ENCODE peak calls at places on chromosomes 13 and 19, in six cellular contexts. X is HFFc6; H is endothelial cell; T is stimulated activated CD4-positive, alpha-beta T cell treated with anti-CD3 and anti-CD28 coated beads, Interleukin-2, amount 100 ng/mL, for 24 hours; G is caudate nucleus; S is H1. F is an unnamed sample.

GRCh38 chr19:3783660-3784584 is 2.3 kb downstream of the MATK start:
- DNase-seq in X (no peak), H (peak), T (peak), G (no peak), S (no peak), F (no peak)

GRCh38 chr19:34366670-34367423 is 1.9 kb downstream of the GPI start:
- DNase-seq in X (peak), H (no peak), T (no peak), G (no peak), S (no peak), F (no peak)

GRCh38 chr19:1105873-1106840 is 2.4 kb downstream of the GPX4 start:
- DNase-seq in X (no peak), H (no peak), T (no peak), G (no peak), S (no peak), F (no peak)

GRCh38 chr13:99496322-99497142 is 4.7 kb upstream of the TM9SF2 start:
- DNase-seq in X (peak), H (no peak), T (peak), G (no peak), S (no peak), F (no peak)

GRCh38 chr13:19618925-19619324 is 14.5 kb upstream of the MPHOSPH8 start:
- DNase-seq in X (peak), H (peak), T (no peak), G (no peak), S (no peak), F (no peak)

GRCh38 chr19:34145741-34146202 is 26.5 kb upstream of the LSM14A start:
- DNase-seq in X (peak), H (peak), T (peak), G (peak), S (no peak), F (no peak)

GRCh38 chr13:21671793-21672680 is 1.2 kb downstream of the FGF9 start:
- DNase-seq in X (no peak), H (no peak), T (no peak), G (no peak), S (no peak), F (no peak)

GRCh38 chr13:111626371-111627305 is 306.2 kb downstream of the TEX29 start:
- DNase-seq in X (no peak), H (no peak), T (no peak), G (no peak), S (no peak), F (no peak)

GRCh38 chr19:32830231-32831014 is 39.1 kb downstream of the SLC7A9 start:
- DNase-seq in X (peak), H (no peak), T (no peak), G (no peak), S (no peak), F (no peak)

GRCh38 chr13:113599396-113599795 is 14.8 kb downstream of the TFDP1 start:
- DNase-seq in X (no peak), H (no peak), T (no peak), G (no peak), S (no peak), F (no peak)

GRCh38 chr19:2733930-2734588 is 5.8 kb downstream of the SLC39A3 start:
- DNase-seq in X (no peak), H (no peak), T (no peak), G (no peak), S (no peak), F (no peak)

GRCh38 chr19:1646149-1646930 is 6.1 kb downstream of the TCF3 start:
- DNase-seq in X (no peak), H (no peak), T (no peak), G (no peak), S (no peak), F (no peak)

GRCh38 chr19:29858621-29859020 is 46.8 kb downstream of the CCNE1 start:
- DNase-seq in X (no peak), H (no peak), T (no peak), G (no peak), S (no peak), F (no peak)

GRCh38 chr13:98278068-98278619 is 101.1 kb upstream of the RNF113B start:
- DNase-seq in X (no peak), H (no peak), T (no peak), G (no peak), S (no peak), F (no peak)

GRCh38 chr19:8517551-8518442 is 3.8 kb upstream of the ZNF414 start:
- DNase-seq in X (no peak), H (no peak), T (no peak), G (no peak), S (no peak), F (no peak)

GRCh38 chr13:104295537-104295936 is 1229.3 kb upstream of the SLC10A2 start:
- DNase-seq in X (no peak), H (no peak), T (no peak), G (no peak), S (no peak), F (no peak)

GRCh38 chr13:111539252-111539651 is 218.8 kb downstream of the TEX29 start:
- DNase-seq in X (no peak), H (no peak), T (no peak), G (no peak), S (no peak), F (no peak)

GRCh38 chr13:25727776-25728175 is 324.0 kb downstream of the SHISA2 start:
- DNase-seq in X (no peak), H (no peak), T (no peak), G (no peak), S (no peak), F (no peak)

GRCh38 chr19:18999896-19000620 is 33.3 kb downstream of the SUGP2 start:
- DNase-seq in X (no peak), H (peak), T (no peak), G (no peak), S (no peak), F (no peak)

F was measured in nucleus accumbens.